ENCODE peak calls at places on chromosomes 12 and 14, in four cellular contexts. H is A549, Q is lower lobe of right lung, B is mucosa of descending colon. R is an unnamed sample.

GRCh38 chr14:81269100-81269978 is 48.6 kb upstream of the GTF2A1 start:
- DNase-seq in H (peak; percentile 68), Q (no peak), B (no peak), R (peak; percentile 24)

GRCh38 chr14:53956427-53957201 is at the start of gene BMP4:
- DNase-seq in H (peak; percentile 59), Q (peak; percentile 75), B (peak; percentile 87), R (no peak)

GRCh38 chr12:84361651-84362551 is 550.7 kb downstream of the SLC6A15 start:
- DNase-seq in H (no peak), Q (no peak), B (no peak), R (no peak)

GRCh38 chr12:96195845-96196451 is 1.8 kb downstream of the ELK3 start:
- DNase-seq in H (peak; percentile 35), Q (no peak), B (no peak), R (no peak)

GRCh38 chr12:89245090-89245489 is 107.2 kb downstream of the DUSP6 start:
- DNase-seq in H (no peak), Q (no peak), B (peak; percentile 7), R (no peak)

GRCh38 chr12:21848192-21848591 is 73.7 kb upstream of the KCNJ8 start:
- DNase-seq in H (no peak), Q (no peak), B (no peak), R (no peak)

GRCh38 chr12:47808574-47809380 is 10.9 kb downstream of the HDAC7 start:
- DNase-seq in H (no peak), Q (no peak), B (no peak), R (no peak)

GRCh38 chr12:41527529-41528116 is 339.5 kb downstream of the PDZRN4 start:
- DNase-seq in H (no peak), Q (no peak), B (no peak), R (no peak)

GRCh38 chr14:94000986-94001385 is 3.9 kb downstream of the CCDC197 start:
- DNase-seq in H (no peak), Q (no peak), B (no peak), R (no peak)

GRCh38 chr14:85601246-85601645 is 71.3 kb downstream of the FLRT2 start:
- DNase-seq in H (no peak), Q (no peak), B (no peak), R (no peak)

DNA sequence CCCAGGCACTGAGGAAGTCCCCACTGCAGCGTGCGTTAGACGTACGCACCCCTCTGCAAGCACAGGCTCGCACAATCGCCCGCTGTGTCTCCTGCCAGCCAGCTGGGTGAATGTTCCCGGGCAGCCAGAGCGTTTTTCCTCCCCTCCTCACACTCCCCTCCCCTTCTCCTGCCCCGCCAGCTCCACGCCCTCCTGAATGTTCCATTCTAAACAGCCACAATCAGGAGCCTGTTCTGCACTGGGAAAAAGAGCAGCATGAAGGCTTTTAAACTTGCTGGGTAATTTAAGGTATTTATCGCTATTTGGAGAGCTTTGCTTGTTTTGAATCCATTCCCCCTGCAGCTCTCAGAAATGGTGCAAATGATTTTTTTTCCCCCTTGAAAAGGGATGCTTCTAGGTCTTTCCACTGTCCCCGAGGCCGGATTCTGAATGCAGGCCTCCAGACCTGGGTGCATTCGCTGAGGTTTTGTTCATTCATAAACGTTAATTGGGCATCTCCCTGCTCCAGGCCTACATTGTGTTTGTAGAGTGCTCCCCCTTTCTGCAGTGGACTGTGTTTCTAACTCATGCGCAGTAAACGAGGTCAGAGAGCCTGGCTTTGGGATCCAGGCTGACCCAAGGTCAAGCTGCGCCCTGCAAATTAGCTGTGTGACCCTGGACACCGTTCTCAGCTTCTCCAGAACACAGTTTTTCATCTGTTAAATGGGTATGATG is 212.5 kb downstream of the CHST11 start:
- DNase-seq in H (peak; percentile 22), Q (peak; percentile 73), B (peak; percentile 48), R (no peak)
- TF ChIP-seq CTCF in H (no peak), Q (no peak), B (no peak), R (no peak)

DNA sequence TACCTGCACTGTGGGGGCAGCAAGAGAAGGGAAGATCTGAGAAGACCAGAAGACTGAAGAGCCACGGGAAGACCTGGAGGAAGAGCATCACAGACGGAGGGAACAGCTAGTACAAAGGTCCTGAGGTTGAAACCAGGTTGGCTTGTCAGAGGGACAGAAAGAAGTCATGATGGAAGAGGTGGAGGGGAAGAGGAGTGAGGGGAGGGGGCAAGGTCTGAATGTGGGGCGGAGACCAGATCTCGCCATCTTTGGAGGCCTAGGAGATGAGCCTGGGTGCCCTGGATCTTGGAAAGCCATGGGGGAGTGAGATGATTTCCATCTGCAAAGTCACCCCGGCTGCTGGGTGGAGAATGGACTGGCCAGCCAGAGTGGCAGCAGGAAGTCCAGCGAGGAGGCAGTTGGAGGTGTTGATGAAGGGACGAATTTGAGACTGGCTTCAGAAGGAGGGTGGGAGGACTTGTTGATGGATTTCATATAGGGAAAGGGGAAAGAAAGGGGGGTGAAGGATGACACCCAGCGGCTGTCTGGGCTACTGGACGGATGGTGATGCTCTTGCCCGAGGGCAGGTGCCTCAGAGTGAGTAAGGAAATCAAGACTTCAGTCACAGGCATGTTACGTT is 14.6 kb upstream of the UBC start:
- DNase-seq in H (no peak), Q (no peak), B (peak; percentile 35), R (no peak)
- H3K4me3 ChIP-seq in H (no peak overlapping the region), Q (peak overlapping the region; percentile 57), B (no peak overlapping the region), R (peak overlapping the region; percentile 53)

GRCh38 chr14:69953266-69953905 is 74.2 kb downstream of the SMOC1 start:
- DNase-seq in H (no peak), Q (no peak), B (no peak), R (no peak)
- TF ChIP-seq CTCF in H (no peak), Q (no peak), B (no peak), R (no peak)

GRCh38 chr12:121581681-121582439 is 1.0 kb upstream of the KDM2B start:
- DNase-seq in H (no peak), Q (no peak), B (no peak), R (no peak)
- H3K4me3 ChIP-seq in H (no peak overlapping the region), Q (peak overlapping the region; percentile 75), B (no peak overlapping the region), R (no peak overlapping the region)

GRCh38 chr12:49295087-49296001 is at the start of gene PRPH:
- DNase-seq in H (no peak), Q (no peak), B (no peak), R (no peak)

GRCh38 chr12:49296034-49296835 is 1.3 kb downstream of the PRPH start:
- DNase-seq in H (peak; percentile 69), Q (peak; percentile 68), B (peak; percentile 77), R (no peak)

GRCh38 chr12:49297695-49298060 is 2.7 kb downstream of the PRPH start:
- DNase-seq in H (no peak), Q (no peak), B (no peak), R (no peak)

GRCh38 chr12:49296836-49297694 is 2.1 kb downstream of the PRPH start:
- DNase-seq in H (peak; percentile 90), Q (peak; percentile 57), B (peak; percentile 71), R (no peak)

GRCh38 chr12:49298160-49298559 is 3.2 kb downstream of the PRPH start:
- DNase-seq in H (peak; percentile 64), Q (no peak), B (no peak), R (no peak)
- TF ChIP-seq CTCF in H (peak; percentile 24), Q (no peak), B (no peak), R (peak; percentile 42)

GRCh38 chr14:77076118-77076631 is 21.9 kb upstream of the CIPC start:
- DNase-seq in H (no peak), Q (peak; percentile 74), B (no peak), R (no peak)
- H3K4me3 ChIP-seq in H (no peak overlapping the region), Q (peak overlapping the region; percentile 42), B (no peak overlapping the region), R (no peak overlapping the region)

DNA sequence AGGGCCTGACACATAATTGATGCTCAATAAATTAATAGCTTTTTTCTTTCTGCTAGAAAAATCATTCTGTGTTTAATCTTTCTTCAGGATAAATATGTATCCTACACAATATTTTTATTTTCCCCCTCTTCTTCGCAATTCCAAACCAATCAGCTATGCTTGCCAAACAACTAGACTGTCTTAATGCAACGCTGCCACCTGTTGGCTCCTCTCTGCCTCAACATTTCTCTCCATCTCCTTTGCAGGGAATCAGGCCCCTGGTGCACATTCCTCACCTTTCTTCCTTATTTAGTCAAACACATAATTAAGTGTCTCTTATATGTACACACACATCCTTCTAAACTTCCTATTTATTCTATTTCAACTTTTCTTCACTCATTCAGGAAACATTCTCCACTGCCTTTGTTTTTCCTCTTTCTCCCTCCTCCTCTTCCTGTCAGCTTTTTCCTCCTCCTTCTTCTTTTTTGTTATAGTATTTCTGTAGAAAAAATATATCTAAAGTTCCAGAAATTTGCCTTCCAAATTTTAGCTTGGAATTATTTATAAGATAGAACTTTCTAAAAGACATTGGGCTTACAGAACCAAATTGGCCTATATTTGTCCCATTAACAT is 406.0 kb downstream of the PRKD1 start:
- DNase-seq in H (no peak), Q (no peak), B (no peak), R (no peak)
- TF ChIP-seq CTCF in H (no peak), Q (no peak), B (no peak), R (peak; percentile 20)

GRCh38 chr12:124021025-124021406 is 48.0 kb downstream of the ZNF664 start:
- DNase-seq in H (no peak), Q (no peak), B (no peak), R (no peak)
- H3K4me3 ChIP-seq in H (no peak overlapping the region), Q (no peak overlapping the region), B (no peak overlapping the region), R (no peak overlapping the region)

GRCh38 chr12:94140556-94140955 is 7.8 kb upstream of the PLXNC1 start:
- DNase-seq in H (peak; percentile 51), Q (no peak), B (peak; percentile 67), R (no peak)
- TF ChIP-seq CTCF in H (peak; percentile 28), Q (peak; percentile 39), B (no peak), R (peak; percentile 74)

DNA sequence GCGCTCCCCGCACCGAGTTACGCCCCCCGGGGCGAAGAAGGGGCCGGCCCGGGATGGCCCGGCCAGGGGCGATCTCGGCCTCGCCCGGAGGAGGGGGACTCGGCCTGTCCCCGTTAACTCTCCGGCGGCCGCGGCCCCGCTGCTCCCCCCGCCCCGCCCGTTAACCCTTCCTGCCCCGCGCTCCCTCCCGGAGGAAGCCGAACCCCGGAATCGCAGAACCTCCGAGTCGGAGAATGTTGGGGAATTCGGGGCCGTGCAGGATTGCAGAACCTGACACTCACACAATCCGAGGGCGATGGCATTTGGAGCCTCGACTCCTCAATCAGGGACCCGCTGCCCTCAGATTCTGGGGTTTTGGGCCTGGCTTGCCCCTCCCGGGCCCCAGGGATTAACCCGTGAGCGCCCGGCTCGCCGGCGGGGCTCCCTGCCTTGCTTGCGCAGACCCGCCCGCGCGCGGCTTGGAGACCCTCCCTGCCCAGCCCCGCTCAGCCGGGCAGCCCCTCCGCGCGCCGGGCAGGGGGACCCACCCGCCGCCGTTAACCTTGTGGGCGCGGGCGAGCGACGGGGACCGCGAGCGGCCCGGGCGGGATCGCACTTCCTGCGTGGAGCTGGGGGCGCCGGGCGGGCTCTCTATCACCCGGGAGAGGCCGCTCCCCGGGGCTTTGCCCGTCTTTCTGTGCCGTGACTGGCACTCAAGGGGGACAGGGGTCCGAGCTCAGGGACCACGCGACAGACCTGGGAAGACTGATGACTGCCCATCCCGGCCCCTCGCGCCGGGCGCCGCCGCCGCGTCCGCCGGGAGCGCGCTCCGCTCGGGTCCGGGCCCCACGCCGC is 18.8 kb downstream of the BEGAIN start:
- DNase-seq in H (no peak), Q (no peak), B (no peak), R (no peak)
- H3K4me3 ChIP-seq in H (peak overlapping the region; percentile 56), Q (peak overlapping the region; percentile 56), B (no peak overlapping the region), R (no peak overlapping the region)

R was measured in GM12864.